ENCODE peak calls at places on chromosomes 16 and 17, in ten cellular contexts. O is colonic mucosa, F is ascending aorta, R is cardiac muscle cell, V is neuronal stem cell, W is trophoblast cell, S is A549, H is spleen, N is HepG2, G is mesenchymal stem cell. X is an unnamed sample.

GRCh38 chr16:57522960-57523359 is 13.4 kb downstream of the CCDC102A start:
- DNase-seq in O (no peak), F (no peak), R (no peak), V (no peak), W (no peak), S (no peak), H (no peak), N (no peak), G (no peak), X (no peak)

GRCh38 chr17:34252138-34252889 is 2.8 kb upstream of the CCL2 start:
- DNase-seq in O (peak; percentile 73), F (peak; percentile 97), R (peak; percentile 69), V (no peak), W (no peak), S (peak; percentile 84), H (peak; percentile 82), N (no peak), G (peak; percentile 96), X (peak; percentile 98)

GRCh38 chr16:11401161-11402050 is 56.1 kb downstream of the RMI2 start:
- DNase-seq in O (no peak), F (no peak), R (no peak), V (no peak), W (no peak), S (no peak), H (peak; percentile 69), N (no peak), G (no peak), X (peak; percentile 65)

GRCh38 chr16:85384831-85385462 is 228.2 kb upstream of the GSE1 start:
- DNase-seq in O (peak; percentile 83), F (no peak), R (no peak), V (no peak), W (peak; percentile 41), S (no peak), H (peak; percentile 71), N (no peak), G (no peak), X (peak; percentile 6)

GRCh38 chr17:4953461-4953961 is 2.6 kb downstream of the ENO3 start:
- DNase-seq in O (no peak), F (peak; percentile 82), R (no peak), V (no peak), W (no peak), S (no peak), H (no peak), N (no peak), G (no peak), X (no peak)

GRCh38 chr16:86956437-86956836 is 360.8 kb downstream of the C16orf95 start:
- DNase-seq in O (no peak), F (no peak), R (no peak), V (no peak), W (no peak), S (no peak), H (no peak), N (no peak), G (no peak), X (no peak)

GRCh38 chr16:31875112-31875803 is 1.7 kb downstream of the ZNF267 start:
- DNase-seq in O (no peak), F (no peak), R (no peak), V (no peak), W (peak; percentile 30), S (no peak), H (no peak), N (no peak), G (peak; percentile 81), X (no peak)

GRCh38 chr17:75561927-75562603 is 25.5 kb upstream of the MYO15B start:
- DNase-seq in O (no peak), F (no peak), R (no peak), V (no peak), W (no peak), S (peak; percentile 47), H (no peak), N (no peak), G (no peak), X (no peak)

GRCh38 chr17:32285286-32285685 is 19.7 kb downstream of the RHBDL3 start:
- DNase-seq in O (no peak), F (no peak), R (no peak), V (no peak), W (no peak), S (no peak), H (no peak), N (no peak), G (no peak), X (no peak)

GRCh38 chr16:74936902-74937560 is 47.9 kb downstream of the WDR59 start:
- DNase-seq in O (no peak), F (no peak), R (no peak), V (no peak), W (no peak), S (peak; percentile 15), H (no peak), N (no peak), G (peak; percentile 82), X (no peak)

DNA sequence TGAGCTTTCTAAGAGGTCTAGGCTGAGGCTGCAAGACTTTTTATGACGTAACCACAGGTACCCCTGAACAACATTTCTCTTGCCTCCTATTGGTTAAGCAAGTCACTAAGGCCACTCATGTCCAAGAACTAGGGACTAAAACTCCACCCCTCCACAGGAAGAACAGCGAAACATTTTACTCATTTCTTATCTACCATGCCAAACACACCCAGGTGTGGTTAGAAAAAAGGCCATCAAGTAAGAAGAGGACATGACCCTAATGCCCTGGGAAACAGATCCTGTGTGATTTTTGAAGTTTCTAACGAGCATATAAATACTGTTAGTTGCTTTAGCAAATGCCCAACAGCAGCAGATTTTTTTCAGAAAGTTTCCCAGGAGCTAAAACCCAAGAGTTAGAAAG is 282.4 kb upstream of the DYNLRB2 start:
- DNase-seq in O (no peak), F (no peak), R (no peak), V (no peak), W (no peak), S (no peak), H (no peak), N (no peak), G (no peak), X (no peak)
- H3K4me1 ChIP-seq in O (no peaks in the 10 kb centered on the region), F (no peaks in the 10 kb centered on the region), R (no peaks in the 10 kb centered on the region), V (peaks cover 21% of the 10 kb centered on the region), W (no peaks in the 10 kb centered on the region), S (no peaks in the 10 kb centered on the region), H (no peaks in the 10 kb centered on the region), N (peaks cover 25% of the 10 kb centered on the region), G (peaks cover 7% of the 10 kb centered on the region), X (no peaks in the 10 kb centered on the region)

DNA sequence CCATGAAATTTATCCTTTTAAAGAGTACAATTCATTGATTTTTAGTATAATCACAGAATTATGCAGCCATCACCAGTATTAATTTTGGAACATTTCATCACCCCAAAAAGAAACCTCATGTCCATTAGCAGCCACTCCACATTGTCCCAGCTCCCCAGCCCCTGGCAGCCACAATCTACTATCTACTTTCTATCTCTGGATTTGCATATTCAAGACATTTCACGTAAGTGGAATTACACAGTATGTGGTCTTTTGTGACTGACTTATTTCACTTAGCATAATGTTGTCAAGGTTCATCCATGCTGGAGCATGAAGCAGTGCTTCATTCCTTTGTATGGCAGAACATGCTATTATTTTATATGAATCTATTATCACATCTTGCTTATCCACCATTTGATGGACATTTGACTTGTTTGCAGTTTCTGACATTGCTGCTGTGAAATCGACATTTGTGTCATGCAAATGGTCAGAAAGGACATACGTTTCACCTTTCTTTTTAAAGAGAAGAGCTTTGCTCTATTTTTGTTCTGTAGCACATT is 10.7 kb downstream of the METTL9 start:
- DNase-seq in O (no peak), F (no peak), R (no peak), V (no peak), W (no peak), S (no peak), H (no peak), N (no peak), G (no peak), X (no peak)
- H3K4me3 ChIP-seq in O (no peak overlapping the region), F (no peak overlapping the region), R (no peak overlapping the region), V (no peak overlapping the region), W (no peak overlapping the region), S (no peak overlapping the region), H (no peak overlapping the region), N (no peak overlapping the region), G (no peak overlapping the region), X (no peak overlapping the region)

DNA sequence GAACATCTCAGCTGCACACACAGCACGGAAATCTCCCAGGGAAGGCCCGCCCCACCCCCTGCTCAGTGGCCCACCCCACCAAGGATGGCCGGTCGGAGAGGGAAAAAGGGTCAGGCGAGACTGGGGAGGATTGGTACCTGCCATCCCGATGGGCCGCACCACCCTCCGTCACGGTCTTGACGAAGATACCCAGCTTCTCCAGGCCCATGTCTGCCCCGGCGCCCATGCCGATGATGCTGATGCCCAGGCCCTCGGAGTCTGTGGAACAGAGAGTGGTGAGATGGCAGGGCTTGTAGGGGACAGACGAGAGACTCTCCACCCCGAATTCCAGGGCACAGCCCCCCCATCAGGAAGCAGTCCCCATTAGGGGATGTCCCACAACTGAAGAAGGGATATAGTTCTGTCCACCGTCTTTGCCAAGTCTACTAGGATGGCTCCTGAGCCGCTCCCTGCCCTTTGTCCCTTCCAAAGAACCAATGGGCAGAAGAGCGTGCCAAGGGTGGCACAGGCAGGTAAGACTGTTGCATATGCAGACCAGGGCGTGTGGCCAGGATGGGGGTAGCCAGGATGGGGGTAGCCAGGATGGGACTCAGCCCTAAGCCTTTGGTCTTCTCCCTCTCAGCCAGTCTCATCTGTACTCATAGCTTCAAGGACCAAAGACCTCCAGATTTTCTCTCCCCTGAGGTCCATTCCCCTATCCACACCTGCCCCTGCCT is 6.9 kb downstream of the PPP1R9B start:
- DNase-seq in O (no peak), F (no peak), R (no peak), V (no peak), W (no peak), S (no peak), H (no peak), N (no peak), G (no peak), X (no peak)
- H3K4me1 ChIP-seq in O (peaks cover 9% of the 10 kb centered on the region), F (peaks cover 35% of the 10 kb centered on the region), R (peaks cover 10% of the 10 kb centered on the region), V (peaks cover 23% of the 10 kb centered on the region), W (peaks cover 14% of the 10 kb centered on the region), S (peaks cover 41% of the 10 kb centered on the region), H (peaks cover 88% of the 10 kb centered on the region), N (peaks cover 47% of the 10 kb centered on the region), G (peaks cover 42% of the 10 kb centered on the region), X (peaks cover 86% of the 10 kb centered on the region)

GRCh38 chr17:15340966-15341365 is 431 bp downstream of the TEKT3 start:
- DNase-seq in O (no peak), F (no peak), R (peak; percentile 37), V (peak; percentile 5), W (no peak), S (no peak), H (no peak), N (no peak), G (no peak), X (no peak)
- H3K4me3 ChIP-seq in O (peak overlapping the region; percentile 42), F (peak overlapping the region; percentile 24), R (peak overlapping the region; percentile 48), V (peak overlapping the region; percentile 34), W (peak overlapping the region; percentile 77), S (peak overlapping the region; percentile 52), H (peak overlapping the region; percentile 39), N (no peak overlapping the region), G (peak overlapping the region; percentile 83), X (peak overlapping the region; percentile 69)

GRCh38 chr17:57874058-57874419 is 24.2 kb upstream of the MRPS23 start:
- DNase-seq in O (no peak), F (no peak), R (no peak), V (no peak), W (no peak), S (no peak), H (no peak), N (no peak), G (no peak), X (no peak)
- H3K4me1 ChIP-seq in O (peaks cover 6% of the 10 kb centered on the region), F (peaks cover 55% of the 10 kb centered on the region), R (peaks cover 31% of the 10 kb centered on the region), V (peaks cover 37% of the 10 kb centered on the region), W (peaks cover 47% of the 10 kb centered on the region), S (peaks cover 95% of the 10 kb centered on the region), H (peaks cover 25% of the 10 kb centered on the region), N (peaks cover 68% of the 10 kb centered on the region), G (peaks cover 62% of the 10 kb centered on the region), X (peaks cover 83% of the 10 kb centered on the region)